ENCODE peak calls at places on chromosomes 4 and X, in seven cellular contexts. X, S, V, U, A, Z and P are unnamed samples.
A peak's percentile ranks its signal among the peaks of the same experiment; 100 is the strongest.

GRCh38 chrX:70336767-70337166 is 46.9 kb downstream of the KIF4A start:
- DNase-seq in X (no peak), S (no peak), V (no peak), U (no peak), A (no peak), Z (no peak), P (no peak)

GRCh38 chr4:24112466-24112865 is 222.6 kb upstream of the PPARGC1A start:
- DNase-seq in X (no peak), S (no peak), V (no peak), U (no peak), A (no peak), Z (peak; percentile 52), P (no peak)

GRCh38 chrX:1614927-1615326 is at the start of gene ASMT:
- DNase-seq in X (no peak), S (no peak), V (no peak), U (no peak), A (no peak), Z (no peak), P (no peak)

GRCh38 chr4:67809502-67809901 is 55.3 kb upstream of the GNRHR start:
- DNase-seq in X (no peak), S (no peak), V (peak; percentile 31), U (no peak), A (no peak), Z (no peak), P (no peak)

GRCh38 chr4:140645614-140646412 is 77.1 kb upstream of the UCP1 start:
- DNase-seq in X (no peak), S (no peak), V (no peak), U (no peak), A (no peak), Z (peak; percentile 26), P (peak; percentile 41)

GRCh38 chrX:129678176-129678880 is 23.6 kb upstream of the APLN start:
- DNase-seq in X (no peak), S (peak; percentile 61), V (no peak), U (no peak), A (no peak), Z (peak; percentile 26), P (peak; percentile 54)

GRCh38 chrX:135973025-135973547 is 702 bp downstream of the MMGT1 start:
- DNase-seq in X (no peak), S (peak; percentile 26), V (no peak), U (no peak), A (no peak), Z (no peak), P (no peak)

GRCh38 chr4:88696620-88697019 is 1.0 kb downstream of the NAP1L5 start:
- DNase-seq in X (no peak), S (no peak), V (no peak), U (no peak), A (no peak), Z (peak; percentile 29), P (peak; percentile 29)

GRCh38 chrX:100750901-100751300 is 19.0 kb upstream of the SYTL4 start:
- DNase-seq in X (no peak), S (no peak), V (no peak), U (no peak), A (no peak), Z (no peak), P (no peak)

GRCh38 chrX:100928660-100929613 is at the start of gene XKRX:
- DNase-seq in X (peak; percentile 35), S (peak; percentile 71), V (peak; percentile 33), U (peak; percentile 40), A (no peak), Z (peak; percentile 18), P (no peak)

GRCh38 chr4:119105605-119106004 is 30.0 kb upstream of the MYOZ2 start:
- DNase-seq in X (no peak), S (no peak), V (no peak), U (no peak), A (no peak), Z (no peak), P (peak; percentile 21)

GRCh38 chr4:136277741-136278140 is 1254.6 kb downstream of the PCDH18 start:
- DNase-seq in X (no peak), S (no peak), V (no peak), U (no peak), A (no peak), Z (peak; percentile 48), P (no peak)

DNA sequence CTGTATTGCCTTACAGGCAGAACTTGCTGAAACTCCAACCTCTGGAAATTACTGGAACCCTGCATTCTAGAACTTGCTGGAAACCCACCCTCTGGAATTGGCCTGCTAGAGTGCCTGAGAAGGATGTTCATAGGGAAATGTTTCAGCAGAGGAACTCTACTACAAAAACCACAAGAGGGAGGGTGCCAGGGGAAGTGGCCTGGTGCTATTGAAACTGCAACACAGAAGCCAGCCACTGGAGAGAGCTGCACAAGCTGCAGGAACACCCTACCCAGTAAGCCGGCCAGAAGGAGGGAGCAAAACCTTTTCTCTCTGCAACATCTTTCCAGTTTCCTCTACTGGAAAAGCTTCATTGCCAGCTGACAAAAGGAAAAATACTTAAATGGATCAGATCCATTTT is 2.5 kb upstream of the BRWD3 start:
- DNase-seq in X (no peak), S (peak; percentile 19), V (peak; percentile 14), U (no peak), A (no peak), Z (peak; percentile 49), P (peak; percentile 33)
- TF ChIP-seq CTCF in X (no peak), S (no peak), V (no peak), U (no peak), A (peak; percentile 27), Z (peak; percentile 21), P (no peak)

GRCh38 chrX:153649178-153649914 is 2.3 kb downstream of the DUSP9 start:
- DNase-seq in X (no peak), S (no peak), V (peak; percentile 50), U (peak; percentile 35), A (no peak), Z (no peak), P (no peak)

GRCh38 chrX:153653556-153653955 is 6.6 kb downstream of the DUSP9 start:
- DNase-seq in X (no peak), S (no peak), V (no peak), U (no peak), A (no peak), Z (no peak), P (no peak)

GRCh38 chrX:153650959-153651358 is 4.0 kb downstream of the DUSP9 start:
- DNase-seq in X (no peak), S (no peak), V (no peak), U (no peak), A (no peak), Z (no peak), P (no peak)

GRCh38 chrX:153649915-153650782 is 3.1 kb downstream of the DUSP9 start:
- DNase-seq in X (no peak), S (no peak), V (no peak), U (peak; percentile 17), A (no peak), Z (no peak), P (no peak)

DNA sequence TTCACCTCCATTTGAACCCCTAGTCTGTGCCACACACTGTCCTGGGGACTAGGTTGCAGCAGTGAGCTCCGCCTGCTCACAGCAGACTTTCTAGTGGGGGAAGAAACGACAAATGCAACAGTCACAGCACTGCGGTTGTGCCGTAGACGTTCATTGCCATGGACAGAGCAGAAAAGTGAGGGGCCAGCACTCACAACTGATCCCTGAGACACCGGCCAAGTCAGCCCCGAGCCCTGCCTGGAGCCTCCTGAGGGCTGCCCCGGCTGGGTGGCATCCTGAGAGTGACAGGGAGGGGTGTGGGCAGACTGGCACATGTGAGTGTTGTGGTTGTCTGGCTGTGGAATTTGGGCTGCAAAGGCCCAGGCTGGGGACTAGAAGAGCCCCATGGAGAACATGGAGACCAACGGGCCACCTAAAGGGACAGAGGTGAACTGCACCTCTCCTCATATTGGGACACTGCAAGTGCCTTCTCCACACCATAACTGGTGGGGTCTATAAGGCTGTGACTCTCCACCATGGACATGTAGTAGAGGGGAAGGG is 4.6 kb downstream of the DUSP9 start:
- DNase-seq in X (no peak), S (no peak), V (no peak), U (peak; percentile 28), A (no peak), Z (no peak), P (peak; percentile 15)
- TF ChIP-seq CTCF in X (peak; percentile 42), S (no peak), V (peak; percentile 24), U (peak; percentile 20), A (peak; percentile 41), Z (no peak), P (no peak)

GRCh38 chr4:95547708-95548471 is 883 bp downstream of the UNC5C start:
- DNase-seq in X (peak; percentile 17), S (peak; percentile 13), V (peak; percentile 42), U (peak; percentile 50), A (no peak), Z (peak; percentile 55), P (peak; percentile 0)

GRCh38 chr4:95548738-95549245 is at the start of gene UNC5C:
- DNase-seq in X (peak; percentile 63), S (peak; percentile 48), V (no peak), U (peak; percentile 71), A (peak; percentile 33), Z (peak; percentile 84), P (peak; percentile 28)

GRCh38 chr4:95545526-95545925 is 3.2 kb downstream of the UNC5C start:
- DNase-seq in X (no peak), S (no peak), V (no peak), U (no peak), A (no peak), Z (no peak), P (no peak)

GRCh38 chr4:95546236-95546635 is 2.5 kb downstream of the UNC5C start:
- DNase-seq in X (no peak), S (no peak), V (no peak), U (no peak), A (no peak), Z (no peak), P (no peak)

DNA sequence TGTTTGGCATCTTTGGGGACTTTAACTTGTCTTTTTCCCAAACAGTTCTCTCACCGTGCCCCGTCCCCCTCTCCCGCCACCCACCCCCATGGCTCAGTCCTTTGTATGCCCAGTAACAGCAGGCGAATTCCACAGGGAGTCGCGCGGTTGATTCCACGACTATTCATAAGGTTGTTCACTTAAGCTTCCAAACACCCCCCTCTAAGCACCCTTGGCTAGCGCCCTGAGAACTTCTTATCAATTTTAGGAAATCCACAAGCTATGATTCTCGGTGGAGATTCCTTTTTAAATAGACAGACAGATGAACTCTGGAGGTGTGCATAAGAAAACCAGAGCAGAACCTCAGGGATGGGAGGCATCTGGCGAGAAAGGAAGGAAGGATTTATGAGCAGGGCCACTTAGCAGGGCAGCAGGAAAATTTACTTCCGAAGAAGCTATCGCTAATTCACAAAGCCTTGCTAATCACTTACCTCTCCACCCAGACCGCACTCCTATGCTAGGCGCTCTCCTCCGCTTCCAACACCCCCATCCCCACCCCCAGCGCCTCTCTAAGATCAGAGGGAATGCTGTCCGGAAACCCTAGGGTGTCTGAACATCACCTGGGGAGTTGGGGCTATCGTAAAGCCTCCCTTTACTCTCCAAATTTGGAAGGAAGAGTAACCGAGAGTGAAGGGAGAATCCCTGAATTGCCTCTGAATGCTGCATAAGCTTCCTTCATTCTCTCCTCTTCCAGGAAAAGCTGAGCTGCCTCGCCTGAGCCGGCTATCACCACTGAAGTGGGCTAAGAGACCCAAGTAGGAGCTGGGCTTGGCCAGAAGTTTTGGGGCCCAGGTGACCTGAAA is 1.7 kb downstream of the UNC5C start:
- DNase-seq in X (no peak), S (no peak), V (peak; percentile 61), U (no peak), A (no peak), Z (peak; percentile 31), P (no peak)
- TF ChIP-seq CTCF in X (no peak), S (no peak), V (no peak), U (no peak), A (no peak), Z (no peak), P (no peak)

GRCh38 chr4:184471872-184472539 is 2.3 kb downstream of the IRF2 start:
- DNase-seq in X (no peak), S (peak; percentile 43), V (no peak), U (no peak), A (no peak), Z (no peak), P (peak; percentile 60)
- TF ChIP-seq CTCF in X (no peak), S (no peak), V (no peak), U (no peak), A (no peak), Z (no peak), P (no peak)

GRCh38 chr4:69617083-69617694 is 22.3 kb downstream of the UGT2A2 start:
- DNase-seq in X (no peak), S (no peak), V (no peak), U (no peak), A (peak; percentile 56), Z (peak; percentile 51), P (no peak)
- TF ChIP-seq CTCF in X (peak; percentile 79), S (peak; percentile 41), V (peak; percentile 62), U (peak; percentile 68), A (peak; percentile 56), Z (no peak), P (no peak)